ENCODE peak calls at places on chromosomes 4 and X, in nine cellular contexts. O, S, M, Y, F, Q, K, H and I are unnamed samples.

GRCh38 chr4:108744307-108744706 is 18.5 kb downstream of the ETNPPL start:
- DNase-seq in O (no peak), S (no peak), M (no peak), Y (no peak), F (no peak), Q (no peak), K (no peak), H (no peak), I (no peak)

GRCh38 chr4:141686146-141686775 is 49.9 kb downstream of the IL15 start:
- DNase-seq in O (no peak), S (no peak), M (no peak), Y (no peak), F (no peak), Q (peak; percentile 76), K (no peak), H (peak; percentile 87), I (no peak)

GRCh38 chr4:5054532-5054931 is 3.3 kb downstream of the STK32B start:
- DNase-seq in O (no peak), S (no peak), M (no peak), Y (no peak), F (no peak), Q (no peak), K (no peak), H (peak; percentile 17), I (no peak)

GRCh38 chr4:25815586-25815985 is 47.2 kb downstream of the SEL1L3 start:
- DNase-seq in O (no peak), S (no peak), M (no peak), Y (no peak), F (no peak), Q (no peak), K (no peak), H (no peak), I (no peak)

GRCh38 chrX:53440631-53441517 is 6.7 kb upstream of the HSD17B10 start:
- DNase-seq in O (peak; percentile 16), S (no peak), M (peak; percentile 6), Y (peak; percentile 59), F (no peak), Q (peak; percentile 62), K (no peak), H (peak; percentile 48), I (no peak)

GRCh38 chrX:95797344-95797743 is 887.3 kb upstream of the DIAPH2 start:
- DNase-seq in O (no peak), S (no peak), M (no peak), Y (no peak), F (no peak), Q (no peak), K (no peak), H (no peak), I (no peak)

GRCh38 chrX:150540965-150541364 is 27.5 kb upstream of the MTM1 start:
- DNase-seq in O (no peak), S (no peak), M (no peak), Y (no peak), F (no peak), Q (no peak), K (no peak), H (no peak), I (no peak)

GRCh38 chrX:76127341-76127740 is 45.5 kb upstream of the PBDC1 start:
- DNase-seq in O (no peak), S (no peak), M (no peak), Y (no peak), F (no peak), Q (peak; percentile 22), K (no peak), H (no peak), I (no peak)

GRCh38 chr4:32207456-32207855 is 1487.3 kb downstream of the PCDH7 start:
- DNase-seq in O (no peak), S (no peak), M (no peak), Y (no peak), F (no peak), Q (no peak), K (no peak), H (no peak), I (no peak)

GRCh38 chrX:103367502-103367901 is 8.8 kb upstream of the BEX3 start:
- DNase-seq in O (no peak), S (no peak), M (no peak), Y (no peak), F (no peak), Q (no peak), K (no peak), H (no peak), I (no peak)

GRCh38 chrX:9948406-9948805 is 18.8 kb upstream of the CLDN34 start:
- DNase-seq in O (no peak), S (no peak), M (no peak), Y (no peak), F (no peak), Q (no peak), K (no peak), H (no peak), I (no peak)

GRCh38 chrX:3638280-3638873 is 75.1 kb downstream of the PRKX start:
- DNase-seq in O (peak; percentile 15), S (no peak), M (peak; percentile 5), Y (peak; percentile 14), F (no peak), Q (no peak), K (no peak), H (peak; percentile 37), I (no peak)

GRCh38 chr4:76282941-76283689 is 23.4 kb upstream of the STBD1 start:
- DNase-seq in O (no peak), S (no peak), M (no peak), Y (no peak), F (no peak), Q (no peak), K (no peak), H (no peak), I (no peak)

GRCh38 chrX:1657367-1658082 is 42.7 kb downstream of the ASMT start:
- DNase-seq in O (peak; percentile 63), S (no peak), M (peak; percentile 94), Y (no peak), F (peak; percentile 67), Q (peak; percentile 73), K (peak; percentile 38), H (peak; percentile 66), I (no peak)

GRCh38 chr4:71732706-71733105 is 51.2 kb downstream of the GC start:
- DNase-seq in O (no peak), S (no peak), M (peak; percentile 8), Y (no peak), F (no peak), Q (no peak), K (no peak), H (peak; percentile 31), I (no peak)

GRCh38 chr4:119131160-119131559 is 4.5 kb upstream of the MYOZ2 start:
- DNase-seq in O (no peak), S (no peak), M (no peak), Y (no peak), F (no peak), Q (no peak), K (no peak), H (no peak), I (no peak)

GRCh38 chr4:138275946-138276621 is 33.9 kb upstream of the SLC7A11 start:
- DNase-seq in O (no peak), S (no peak), M (no peak), Y (no peak), F (no peak), Q (peak; percentile 79), K (no peak), H (peak; percentile 68), I (no peak)

GRCh38 chr4:3801931-3802550 is 35.9 kb downstream of the ADRA2C start:
- DNase-seq in O (no peak), S (no peak), M (peak; percentile 20), Y (no peak), F (no peak), Q (no peak), K (no peak), H (no peak), I (no peak)